ENCODE peak calls at places on chromosome 16, in seven cellular contexts. M is neuronal stem cell, N is H9, J is IMR-90, I is H1, R is trophoblast cell, H is mesenchymal stem cell. Y is an unnamed sample. For H3K4me1, the result is how much of the 10 kb centered on the place peaks cover.

GRCh38 chr16:68402748-68403040 is 45.6 kb downstream of the SMPD3 start:
- DNase-seq in H (no peak), J (no peak), N (no peak), M (no peak), I (no peak), R (no peak), Y (peak)

GRCh38 chr16:19386555-19386954 is 31.1 kb upstream of the TMC5 start:
- DNase-seq in R (no peak), N (no peak), H (no peak), J (no peak), I (no peak), M (no peak), Y (no peak)

GRCh38 chr16:59905628-59906027 is 1171.5 kb upstream of the GOT2 start:
- DNase-seq in I (no peak), N (no peak), R (no peak), M (no peak), H (no peak), J (no peak), Y (no peak)

GRCh38 chr16:71311553-71312158 is 22.5 kb upstream of the CMTR2 start:
- DNase-seq in H (peak), J (peak), R (peak), N (peak), M (peak), I (peak), Y (peak)

GRCh38 chr16:3570420-3571062 is 6.7 kb downstream of the NLRC3 start:
- DNase-seq in N (no peak), I (no peak), M (no peak), H (peak), J (no peak), R (no peak), Y (peak)

GRCh38 chr16:66705790-66706505 is 9.4 kb upstream of the CMTM4 start:
- DNase-seq in M (no peak), H (peak), N (no peak), I (no peak), J (peak), R (peak), Y (no peak)

GRCh38 chr16:10172848-10173655 is 9.2 kb downstream of the GRIN2A start:
- DNase-seq in J (no peak), I (no peak), R (peak), M (no peak), N (no peak), H (peak), Y (peak)

GRCh38 chr16:88356124-88356726 is 26.5 kb upstream of the ZNF469 start:
- DNase-seq in I (no peak), R (no peak), J (peak), H (peak), N (no peak), M (no peak), Y (no peak)

GRCh38 chr16:54236761-54237160 is 49.8 kb downstream of the IRX3 start:
- DNase-seq in M (no peak), R (no peak), J (peak), I (no peak), H (no peak), N (no peak), Y (no peak)

GRCh38 chr16:84356591-84357116 is 11.7 kb upstream of the ATP2C2 start:
- DNase-seq in J (no peak), R (no peak), H (no peak), I (no peak), N (no peak), M (peak), Y (no peak)

GRCh38 chr16:67678354-67679023 is 11.9 kb downstream of the C16orf86 start:
- DNase-seq in N (no peak), M (no peak), J (no peak), I (no peak), H (no peak), R (peak), Y (no peak)

GRCh38 chr16:79834720-79835119 is 234.2 kb upstream of the MAF start:
- DNase-seq in H (no peak), J (no peak), I (no peak), N (no peak), M (no peak), R (peak), Y (no peak)

GRCh38 chr16:19138601-19139000 is 24.8 kb downstream of the ITPRIPL2 start:
- DNase-seq in J (peak), R (peak), I (no peak), N (no peak), H (peak), M (no peak), Y (peak)

GRCh38 chr16:30660424-30661251 is 2.4 kb downstream of the FBRS start:
- DNase-seq in M (no peak), N (no peak), H (peak), I (no peak), J (peak), R (peak), Y (no peak)

GRCh38 chr16:22813223-22813945 is 578 bp upstream of the HS3ST2 start:
- DNase-seq in N (peak), I (peak), H (peak), M (peak), J (peak), R (peak), Y (peak)

GRCh38 chr16:84478172-84478948 is 26.1 kb downstream of the MEAK7 start:
- DNase-seq in I (peak), J (peak), N (no peak), R (no peak), M (no peak), H (peak), Y (no peak)

GRCh38 chr16:72960101-72960500 is 87.8 kb downstream of the ZFHX3 start:
- DNase-seq in R (no peak), J (no peak), H (no peak), N (no peak), M (no peak), I (no peak), Y (no peak)

GRCh38 chr16:85687651-85688471 is 893 bp downstream of the GINS2 start:
- DNase-seq in M (no peak), R (no peak), N (no peak), H (no peak), I (no peak), J (no peak), Y (no peak)

GRCh38 chr16:19265531-19265930 is 20.0 kb upstream of the CLEC19A start:
- DNase-seq in M (no peak), R (no peak), N (no peak), I (no peak), H (no peak), J (no peak), Y (no peak)

GRCh38 chr16:81987121-81987520 is 24.1 kb downstream of the SDR42E1 start:
- DNase-seq in I (no peak), H (no peak), M (no peak), R (no peak), N (no peak), J (no peak), Y (no peak)
- H4K8ac ChIP-seq in I (no peak), H (no peak), M (no peak), R (no peak), N (no peak), J (no peak), Y (no peak)

GRCh38 chr16:82627811-82628339 is 1.1 kb downstream of the CDH13 start:
- DNase-seq in I (no peak), R (no peak), N (peak), H (peak), M (no peak), J (peak), Y (no peak)

GRCh38 chr16:82630688-82631087 is 3.9 kb downstream of the CDH13 start:
- DNase-seq in N (no peak), M (no peak), J (peak), H (peak), I (no peak), R (no peak), Y (no peak)

GRCh38 chr16:82629441-82630027 is 2.8 kb downstream of the CDH13 start:
- DNase-seq in R (peak), H (peak), N (no peak), I (no peak), M (no peak), J (peak), Y (peak)

GRCh38 chr16:82630219-82630618 is 3.5 kb downstream of the CDH13 start:
- DNase-seq in N (no peak), M (no peak), H (peak), R (no peak), I (no peak), J (peak), Y (no peak)

GRCh38 chr16:82628741-82629140 is 2.0 kb downstream of the CDH13 start:
- DNase-seq in R (no peak), M (no peak), H (peak), N (no peak), I (no peak), J (no peak), Y (no peak)
- H3K4me1 ChIP-seq in R (under half), M (under half), H (under half), N (under half), I (under half), J (under half), Y (under half)

GRCh38 chr16:50640919-50641817 is 39.9 kb downstream of the SNX20 start:
- DNase-seq in J (no peak), I (no peak), M (no peak), N (no peak), R (no peak), H (no peak), Y (no peak)
- H4K8ac ChIP-seq in J (no peak), I (peak), M (no peak), N (no peak), R (no peak), H (no peak), Y (no peak)

GRCh38 chr16:1174477-1175357 is 21.8 kb downstream of the CACNA1H start:
- DNase-seq in R (no peak), N (no peak), I (no peak), H (peak), J (peak), M (no peak), Y (no peak)
- H3K4me1 ChIP-seq in R (under half), N (under half), I (under half), H (under half), J (under half), M (under half), Y (under half)

GRCh38 chr16:90077757-90078593 is 844 bp upstream of the PRDM7 start:
- DNase-seq in M (no peak), J (peak), N (peak), I (peak), R (peak), H (no peak), Y (peak)
- H4K8ac ChIP-seq in M (no peak), J (peak), N (no peak), I (no peak), R (no peak), H (peak), Y (no peak)

DNA sequence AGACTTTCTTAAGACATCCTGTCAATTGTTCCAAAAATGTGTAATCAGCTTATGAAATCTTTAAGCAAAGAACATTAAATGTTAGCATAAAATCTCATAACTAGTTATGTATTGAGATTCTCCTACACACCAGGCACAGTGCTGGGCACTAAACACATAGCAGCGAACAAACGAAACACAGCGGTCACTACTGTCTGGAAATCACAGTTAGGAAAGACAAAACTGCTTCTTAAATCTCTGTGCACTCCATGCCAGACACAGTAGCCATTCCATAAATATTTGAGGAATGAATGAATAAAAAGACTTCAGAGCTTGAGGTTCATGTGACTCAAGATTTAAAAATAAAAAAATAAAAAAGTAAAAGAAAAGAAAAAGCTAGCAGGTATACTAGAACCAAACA is 20.1 kb downstream of the TOX3 start:
- DNase-seq in I (no peak), R (no peak), M (no peak), J (no peak), N (no peak), H (no peak), Y (no peak)
- H3K4me1 ChIP-seq in I (under half), R (under half), M (under half), J (under half), N (under half), H (under half), Y (under half)

DNA sequence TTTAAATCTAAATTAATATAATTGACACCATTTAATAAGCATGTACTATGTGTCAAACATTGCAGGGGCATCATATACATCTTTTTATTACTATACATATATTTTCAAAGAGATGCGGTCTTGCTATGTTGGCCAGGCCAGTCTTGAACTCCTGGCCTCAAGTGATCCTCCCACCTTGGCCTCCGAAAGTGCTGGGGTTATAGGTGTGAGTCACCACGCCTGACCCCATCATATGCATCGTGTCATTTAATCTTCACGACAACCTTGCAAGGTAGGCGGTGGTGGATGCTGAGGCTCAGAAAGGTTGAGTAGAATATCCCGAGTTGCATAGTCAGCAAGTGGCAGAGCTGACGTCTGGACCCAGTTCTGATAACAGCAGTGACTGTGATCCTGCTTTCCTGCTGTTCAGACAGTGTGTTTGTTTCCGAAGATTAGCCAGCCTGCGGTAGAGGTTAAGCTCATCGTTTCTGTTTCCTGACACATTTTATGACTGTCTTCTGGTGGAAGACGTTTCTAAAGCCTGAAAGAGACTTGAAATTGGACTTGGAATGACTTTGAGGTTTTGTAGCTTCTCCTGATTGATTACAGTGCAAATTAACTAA is 316.6 kb downstream of the SNX29 start:
- DNase-seq in R (no peak), I (no peak), N (no peak), H (peak), J (peak), M (no peak), Y (peak)
- H4K8ac ChIP-seq in R (no peak), I (no peak), N (no peak), H (no peak), J (no peak), M (no peak), Y (no peak)

GRCh38 chr16:69566437-69567030 is 768 bp downstream of the NFAT5 start:
- DNase-seq in H (peak), R (peak), N (peak), M (peak), I (peak), J (peak), Y (no peak)
- H3K4me1 ChIP-seq in H (under half), R (under half), N (under half), M (under half), I (under half), J (under half), Y (under half)

GRCh38 chr16:55734665-55735064 is 78.9 kb downstream of the SLC6A2 start:
- DNase-seq in R (peak), J (no peak), H (no peak), N (peak), I (no peak), M (no peak), Y (peak)

GRCh38 chr16:55735120-55735781 is 79.5 kb downstream of the SLC6A2 start:
- DNase-seq in H (no peak), R (peak), I (no peak), J (no peak), N (peak), M (no peak), Y (peak)

GRCh38 chr16:55728797-55729196 is 73.0 kb downstream of the SLC6A2 start:
- DNase-seq in I (no peak), R (no peak), H (no peak), N (no peak), M (no peak), J (no peak), Y (no peak)

GRCh38 chr16:55730115-55730514 is 74.3 kb downstream of the SLC6A2 start:
- DNase-seq in M (no peak), J (no peak), R (no peak), N (no peak), H (no peak), I (no peak), Y (no peak)

GRCh38 chr16:55732496-55732895 is 76.7 kb downstream of the SLC6A2 start:
- DNase-seq in J (no peak), I (no peak), H (no peak), N (no peak), R (no peak), M (no peak), Y (no peak)
- H4K8ac ChIP-seq in J (no peak), I (no peak), H (no peak), N (no peak), R (no peak), M (no peak), Y (no peak)